ENCODE peak calls at places on chromosomes 13 and 19, in nine cellular contexts. L, R, X, O, D, P, U, N and Q are unnamed samples.

GRCh38 chr13:36858285-36858684 is 39.3 kb downstream of the RFXAP start:
- DNase-seq in L (peak; percentile 79), R (peak; percentile 68), X (no peak), O (no peak), D (peak; percentile 37), P (peak; percentile 53), U (peak; percentile 6), N (no peak), Q (peak; percentile 41)

GRCh38 chr19:2014731-2015610 is 543 bp downstream of the BTBD2 start:
- DNase-seq in L (peak; percentile 53), R (no peak), X (no peak), O (no peak), D (peak; percentile 81), P (no peak), U (no peak), N (no peak), Q (peak; percentile 18)

GRCh38 chr19:4455742-4456565 is 1.6 kb downstream of the UBXN6 start:
- DNase-seq in L (peak; percentile 65), R (no peak), X (peak; percentile 54), O (no peak), D (no peak), P (peak; percentile 74), U (peak; percentile 14), N (no peak), Q (peak; percentile 42)

GRCh38 chr13:66716502-66716901 is 513.6 kb downstream of the PCDH9 start:
- DNase-seq in L (no peak), R (no peak), X (no peak), O (no peak), D (no peak), P (no peak), U (no peak), N (no peak), Q (no peak)

GRCh38 chr19:6278740-6279619 is 795 bp downstream of the MLLT1 start:
- DNase-seq in L (no peak), R (no peak), X (no peak), O (no peak), D (peak; percentile 32), P (no peak), U (no peak), N (no peak), Q (no peak)

GRCh38 chr19:30870861-30871260 is 478.4 kb downstream of the TSHZ3 start:
- DNase-seq in L (peak; percentile 2), R (no peak), X (no peak), O (no peak), D (no peak), P (peak; percentile 1), U (no peak), N (no peak), Q (peak; percentile 16)

GRCh38 chr19:34275705-34276104 is 21.4 kb downstream of the GARRE1 start:
- DNase-seq in L (no peak), R (no peak), X (no peak), O (no peak), D (no peak), P (no peak), U (no peak), N (no peak), Q (no peak)

GRCh38 chr13:66492479-66492878 is 737.7 kb downstream of the PCDH9 start:
- DNase-seq in L (peak; percentile 19), R (peak; percentile 3), X (no peak), O (no peak), D (no peak), P (no peak), U (no peak), N (no peak), Q (no peak)

GRCh38 chr19:14901675-14902260 is 15.8 kb upstream of the OR7A17 start:
- DNase-seq in L (no peak), R (no peak), X (no peak), O (no peak), D (no peak), P (no peak), U (no peak), N (no peak), Q (no peak)

GRCh38 chr13:74767031-74767430 is 632.8 kb upstream of the KLF12 start:
- DNase-seq in L (peak; percentile 70), R (no peak), X (peak; percentile 72), O (no peak), D (no peak), P (peak; percentile 69), U (no peak), N (no peak), Q (no peak)

GRCh38 chr13:101204270-101205011 is 211.9 kb downstream of the NALCN start:
- DNase-seq in L (no peak), R (no peak), X (no peak), O (no peak), D (no peak), P (no peak), U (peak; percentile 13), N (no peak), Q (no peak)

GRCh38 chr13:50129923-50130685 is 114.9 kb downstream of the KCNRG start:
- DNase-seq in L (peak; percentile 46), R (no peak), X (no peak), O (no peak), D (peak; percentile 34), P (peak; percentile 55), U (no peak), N (peak; percentile 26), Q (peak; percentile 53)

GRCh38 chr13:32261567-32261966 is 53.6 kb downstream of the ZAR1L start:
- DNase-seq in L (peak; percentile 60), R (peak; percentile 99), X (peak; percentile 94), O (no peak), D (no peak), P (peak; percentile 83), U (no peak), N (no peak), Q (peak; percentile 87)

GRCh38 chr13:51746802-51747201 is 57.2 kb downstream of the DHRS12 start:
- DNase-seq in L (no peak), R (no peak), X (no peak), O (no peak), D (no peak), P (no peak), U (no peak), N (no peak), Q (no peak)

GRCh38 chr19:11736696-11737095 is 2.0 kb downstream of the ZNF823 start:
- DNase-seq in L (peak; percentile 64), R (no peak), X (peak; percentile 51), O (no peak), D (peak; percentile 55), P (peak; percentile 85), U (peak; percentile 10), N (no peak), Q (peak; percentile 89)